ENCODE peak calls at places on chromosome 18, in seven cellular contexts. T is retinal pigment epithelial cell, F is coronary artery, K is A549, Z is heart left ventricle, R is endothelial cell, D is epithelial cell of proximal tubule. C is an unnamed sample.
A peak's percentile ranks its signal among the peaks of the same experiment; 100 is the strongest.

GRCh38 chr18:23054553-23054952 is 80.7 kb upstream of the CABLES1 start:
- DNase-seq in T (no peak), D (no peak), R (no peak), F (no peak), Z (no peak), K (no peak), C (no peak)

GRCh38 chr18:75683426-75683825 is 255.9 kb upstream of the SMIM21 start:
- DNase-seq in T (no peak), D (no peak), Z (no peak), K (no peak), R (no peak), F (no peak), C (no peak)

GRCh38 chr18:48405108-48405507 is 4.1 kb downstream of the ZBTB7C start:
- DNase-seq in Z (no peak), F (no peak), K (no peak), T (no peak), D (no peak), R (no peak), C (peak; percentile 73)

GRCh38 chr18:48939368-48940097 is 11.2 kb downstream of the SMAD7 start:
- DNase-seq in Z (peak; percentile 81), D (no peak), F (no peak), R (no peak), K (no peak), T (no peak), C (no peak)

GRCh38 chr18:8705941-8706544 is 687 bp downstream of the MTCL1 start:
- DNase-seq in Z (no peak), F (no peak), R (peak; percentile 21), K (no peak), T (no peak), D (no peak), C (peak; percentile 35)

GRCh38 chr18:3360211-3360610 is 89.8 kb upstream of the TGIF1 start:
- DNase-seq in F (no peak), D (no peak), R (no peak), Z (no peak), T (no peak), K (no peak), C (no peak)

GRCh38 chr18:71321319-71321718 is 1032.5 kb downstream of the SOCS6 start:
- DNase-seq in Z (no peak), F (no peak), D (no peak), T (no peak), K (no peak), R (no peak), C (no peak)

GRCh38 chr18:4106407-4107033 is 348.6 kb downstream of the DLGAP1 start:
- DNase-seq in Z (peak; percentile 37), R (peak; percentile 78), K (peak; percentile 3), F (no peak), T (peak; percentile 28), D (peak; percentile 4), C (peak; percentile 74)

GRCh38 chr18:61764381-61764780 is 128.4 kb downstream of the RNF152 start:
- DNase-seq in T (no peak), Z (no peak), D (peak; percentile 56), F (no peak), K (no peak), R (no peak), C (no peak)

GRCh38 chr18:36454258-36454657 is 156.7 kb downstream of the FHOD3 start:
- DNase-seq in D (no peak), F (no peak), T (no peak), R (no peak), Z (no peak), K (no peak), C (peak; percentile 90)

GRCh38 chr18:36456622-36457021 is 159.1 kb downstream of the FHOD3 start:
- DNase-seq in F (no peak), R (no peak), Z (no peak), K (no peak), D (no peak), T (no peak), C (peak; percentile 44)

GRCh38 chr18:36454848-36455458 is 157.4 kb downstream of the FHOD3 start:
- DNase-seq in R (no peak), F (no peak), D (no peak), Z (no peak), T (no peak), K (no peak), C (no peak)

GRCh38 chr18:36457683-36458082 is 160.2 kb downstream of the FHOD3 start:
- DNase-seq in T (no peak), R (no peak), Z (no peak), D (no peak), K (no peak), F (no peak), C (no peak)

GRCh38 chr18:36455931-36456330 is 158.4 kb downstream of the FHOD3 start:
- DNase-seq in Z (no peak), K (no peak), D (no peak), T (no peak), R (no peak), F (no peak), C (no peak)
- TF ChIP-seq CTCF in Z (no peak), K (no peak), D (no peak), T (no peak), R (no peak), F (no peak), C (no peak)

DNA sequence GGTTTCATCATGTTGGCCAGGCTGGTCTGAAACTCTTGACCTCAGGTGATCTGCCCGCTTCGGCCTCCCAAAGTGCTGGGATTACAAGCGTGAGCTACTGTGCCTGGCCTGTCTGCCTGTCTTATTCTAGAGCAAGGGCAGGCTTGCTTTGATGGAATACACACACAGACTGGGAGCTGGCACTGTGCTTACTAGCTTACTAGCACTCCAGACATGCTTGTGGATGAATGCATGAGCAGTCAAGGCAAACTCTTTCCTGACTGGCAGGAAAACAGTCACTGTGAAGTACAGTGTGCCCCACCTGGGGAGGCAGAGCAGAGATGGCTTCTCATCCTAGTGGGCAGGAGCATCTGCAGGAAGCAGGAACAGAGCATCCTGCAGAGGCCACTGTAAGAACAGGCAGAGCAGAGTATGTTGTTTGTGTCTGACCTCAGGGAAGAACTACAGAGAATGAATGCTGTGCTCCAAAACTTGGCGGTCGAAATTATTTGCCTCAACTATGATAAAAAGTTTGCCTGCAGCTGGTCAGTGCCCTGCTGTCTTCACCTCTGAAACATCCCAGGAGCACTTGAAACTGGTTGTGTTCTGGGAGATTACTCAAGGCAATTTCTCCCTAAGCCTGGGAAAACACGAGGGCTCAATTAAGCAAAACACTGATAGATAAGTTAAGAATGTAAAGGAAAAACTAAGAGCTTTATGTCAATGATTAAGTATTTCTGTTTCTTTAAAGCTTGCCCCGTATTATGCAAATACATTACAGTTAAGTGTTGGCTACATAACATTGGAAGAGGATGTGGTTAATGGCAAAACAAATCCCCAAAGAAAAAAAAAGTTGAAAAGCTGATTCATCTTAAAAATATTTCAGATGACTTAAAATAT is 102.4 kb downstream of the VAPA start:
- DNase-seq in F (no peak), T (peak; percentile 79), R (no peak), K (no peak), Z (peak; percentile 34), D (peak; percentile 80), C (peak; percentile 75)
- TF ChIP-seq CTCF in F (no peak), T (peak; percentile 31), R (no peak), K (no peak), Z (peak; percentile 39), D (peak; percentile 47), C (peak; percentile 48)

DNA sequence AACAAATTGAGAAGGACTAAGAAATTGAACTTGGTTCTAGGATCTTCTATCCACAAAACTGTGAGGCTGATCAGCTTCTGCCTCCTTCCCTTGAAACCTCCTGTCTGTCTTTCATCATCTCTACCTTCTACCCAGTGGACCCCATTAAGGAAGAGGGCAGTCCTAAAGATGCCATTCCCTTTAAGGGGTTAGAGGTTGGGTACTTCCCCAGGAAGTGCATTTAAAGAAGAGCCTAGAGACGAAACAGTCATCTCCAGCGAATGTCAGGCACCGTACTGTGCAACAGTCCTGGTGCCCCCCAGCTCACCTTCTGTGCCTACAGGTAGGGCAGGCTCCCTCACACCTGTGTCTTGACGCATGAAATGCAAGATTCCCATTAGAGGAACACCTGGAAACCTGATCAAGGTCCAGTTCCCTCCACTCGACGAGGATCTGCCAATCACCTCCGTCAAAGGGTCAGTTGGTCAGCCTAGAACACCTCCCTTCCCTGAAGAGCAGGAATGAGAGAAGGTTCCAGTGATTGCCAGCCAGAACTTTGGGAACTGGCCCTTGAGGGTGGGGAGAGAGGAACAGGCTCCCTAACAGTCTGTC is 20.9 kb downstream of the LOXHD1 start:
- DNase-seq in Z (no peak), T (no peak), R (no peak), K (no peak), F (peak; percentile 29), D (no peak), C (no peak)
- TF ChIP-seq CTCF in Z (no peak), T (no peak), R (no peak), K (no peak), F (no peak), D (no peak), C (no peak)

GRCh38 chr18:66621816-66622576 is 18.1 kb upstream of the CDH19 start:
- DNase-seq in K (no peak), R (no peak), Z (no peak), F (no peak), D (no peak), T (peak; percentile 98), C (no peak)

GRCh38 chr18:66616523-66616983 is 12.7 kb upstream of the CDH19 start:
- DNase-seq in Z (no peak), F (no peak), D (no peak), K (no peak), R (no peak), T (no peak), C (peak; percentile 40)
- TF ChIP-seq CTCF in Z (no peak), F (no peak), D (peak; percentile 63), K (peak; percentile 13), R (peak; percentile 62), T (peak; percentile 65), C (peak; percentile 65)

GRCh38 chr18:12625242-12625641 is 32.7 kb downstream of the SPIRE1 start:
- DNase-seq in D (no peak), K (no peak), F (no peak), T (no peak), Z (no peak), R (no peak), C (no peak)

GRCh38 chr18:12621737-12622306 is 36.1 kb downstream of the SPIRE1 start:
- DNase-seq in Z (no peak), R (no peak), K (no peak), F (no peak), D (no peak), T (peak; percentile 87), C (peak; percentile 83)
- TF ChIP-seq CTCF in Z (no peak), R (no peak), K (no peak), F (no peak), D (no peak), T (no peak), C (no peak)

GRCh38 chr18:67456691-67457090 is 59.8 kb downstream of the DSEL start:
- DNase-seq in F (no peak), D (no peak), T (no peak), R (no peak), K (no peak), Z (no peak), C (no peak)
- TF ChIP-seq CTCF in F (no peak), D (peak; percentile 20), T (no peak), R (peak; percentile 52), K (no peak), Z (no peak), C (no peak)

GRCh38 chr18:36503477-36503876 is 206.0 kb downstream of the FHOD3 start:
- DNase-seq in K (no peak), Z (no peak), T (no peak), F (no peak), R (no peak), D (no peak), C (no peak)
- TF ChIP-seq CTCF in K (no peak), Z (no peak), T (no peak), F (no peak), R (no peak), D (no peak), C (no peak)